ENCODE peak calls at places on chromosomes 16 and 17, in nine cellular contexts. One of them, this sample, is unnamed.

GRCh38 chr17:35117984-35118383 is 1.7 kb downstream of the RAD51D start:
- DNase-seq in HT1080: peak
- DNase-seq in ureter: no peak
- DNase-seq in uterus: no peak
- DNase-seq in A673: peak
- DNase-seq in renal cortical epithelial cell: peak
- DNase-seq in Karpas-422: peak
- DNase-seq in GDM1: peak
- DNase-seq in dorsolateral prefrontal cortex: no peak
- DNase-seq in this sample: peak

GRCh38 chr17:909642-910323 is 69.8 kb downstream of the NXN start:
- DNase-seq in dorsolateral prefrontal cortex: no peak
- DNase-seq in HT1080: peak
- DNase-seq in Karpas-422: no peak
- DNase-seq in A673: no peak
- DNase-seq in ureter: no peak
- DNase-seq in uterus: peak
- DNase-seq in GDM1: no peak
- DNase-seq in renal cortical epithelial cell: no peak
- DNase-seq in this sample: no peak

GRCh38 chr16:57386381-57386951 is 14.2 kb downstream of the CX3CL1 start:
- DNase-seq in renal cortical epithelial cell: no peak
- DNase-seq in HT1080: no peak
- DNase-seq in Karpas-422: no peak
- DNase-seq in A673: peak
- DNase-seq in dorsolateral prefrontal cortex: no peak
- DNase-seq in uterus: no peak
- DNase-seq in ureter: no peak
- DNase-seq in GDM1: no peak
- DNase-seq in this sample: no peak

GRCh38 chr17:7572338-7572587 is 7.2 kb upstream of the CD68 start:
- DNase-seq in dorsolateral prefrontal cortex: no peak
- DNase-seq in A673: no peak
- DNase-seq in Karpas-422: no peak
- DNase-seq in GDM1: no peak
- DNase-seq in ureter: no peak
- DNase-seq in uterus: no peak
- DNase-seq in HT1080: no peak
- DNase-seq in renal cortical epithelial cell: no peak
- DNase-seq in this sample: no peak

GRCh38 chr17:7716299-7716886 is 1.2 kb upstream of the DNAH2 start:
- DNase-seq in dorsolateral prefrontal cortex: no peak
- DNase-seq in GDM1: no peak
- DNase-seq in HT1080: no peak
- DNase-seq in Karpas-422: no peak
- DNase-seq in renal cortical epithelial cell: no peak
- DNase-seq in A673: no peak
- DNase-seq in ureter: no peak
- DNase-seq in uterus: no peak
- DNase-seq in this sample: no peak

GRCh38 chr16:80526418-80527061 is 14.3 kb upstream of the DYNLRB2 start:
- DNase-seq in GDM1: peak
- DNase-seq in HT1080: peak
- DNase-seq in ureter: peak
- DNase-seq in uterus: peak
- DNase-seq in A673: peak
- DNase-seq in dorsolateral prefrontal cortex: peak
- DNase-seq in renal cortical epithelial cell: peak
- DNase-seq in Karpas-422: peak
- DNase-seq in this sample: peak

GRCh38 chr17:68011199-68011665 is 15.0 kb upstream of the C17orf58 start:
- DNase-seq in A673: no peak
- DNase-seq in renal cortical epithelial cell: no peak
- DNase-seq in ureter: no peak
- DNase-seq in uterus: no peak
- DNase-seq in dorsolateral prefrontal cortex: no peak
- DNase-seq in GDM1: no peak
- DNase-seq in Karpas-422: peak
- DNase-seq in HT1080: no peak
- DNase-seq in this sample: peak

GRCh38 chr17:29594441-29595090 is 1.6 kb downstream of the ANKRD13B start:
- DNase-seq in Karpas-422: no peak
- DNase-seq in uterus: peak
- DNase-seq in renal cortical epithelial cell: no peak
- DNase-seq in ureter: no peak
- DNase-seq in HT1080: no peak
- DNase-seq in A673: no peak
- DNase-seq in GDM1: no peak
- DNase-seq in dorsolateral prefrontal cortex: no peak
- DNase-seq in this sample: no peak

GRCh38 chr17:4448197-4448980 is 14.6 kb downstream of the SPNS3 start:
- DNase-seq in GDM1: no peak
- DNase-seq in Karpas-422: no peak
- DNase-seq in uterus: no peak
- DNase-seq in dorsolateral prefrontal cortex: no peak
- DNase-seq in ureter: no peak
- DNase-seq in renal cortical epithelial cell: peak
- DNase-seq in HT1080: no peak
- DNase-seq in A673: no peak
- DNase-seq in this sample: no peak

GRCh38 chr16:85086347-85087291 is 25.7 kb downstream of the CIBAR2 start:
- DNase-seq in A673: peak
- DNase-seq in uterus: peak
- DNase-seq in dorsolateral prefrontal cortex: peak
- DNase-seq in ureter: peak
- DNase-seq in GDM1: peak
- DNase-seq in HT1080: peak
- DNase-seq in Karpas-422: peak
- DNase-seq in renal cortical epithelial cell: peak
- DNase-seq in this sample: peak

GRCh38 chr17:1446201-1446600 is 9.8 kb downstream of the CRK start:
- DNase-seq in uterus: no peak
- DNase-seq in Karpas-422: no peak
- DNase-seq in ureter: no peak
- DNase-seq in HT1080: no peak
- DNase-seq in dorsolateral prefrontal cortex: no peak
- DNase-seq in A673: no peak
- DNase-seq in renal cortical epithelial cell: no peak
- DNase-seq in GDM1: no peak
- DNase-seq in this sample: no peak

GRCh38 chr17:73262676-73263642 is 1.3 kb upstream of the CPSF4L start:
- DNase-seq in GDM1: no peak
- DNase-seq in dorsolateral prefrontal cortex: no peak
- DNase-seq in A673: no peak
- DNase-seq in Karpas-422: no peak
- DNase-seq in ureter: no peak
- DNase-seq in uterus: no peak
- DNase-seq in renal cortical epithelial cell: no peak
- DNase-seq in HT1080: no peak
- DNase-seq in this sample: no peak

GRCh38 chr17:78375401-78376079 is 2.9 kb upstream of the PGS1 start:
- DNase-seq in Karpas-422: no peak
- DNase-seq in dorsolateral prefrontal cortex: no peak
- DNase-seq in uterus: peak
- DNase-seq in A673: no peak
- DNase-seq in HT1080: peak
- DNase-seq in renal cortical epithelial cell: peak
- DNase-seq in GDM1: no peak
- DNase-seq in ureter: peak
- DNase-seq in this sample: no peak